ENCODE peak calls at places on chromosomes 6 and 20, in seven cellular contexts. E, G, L, Y, H, K and N are unnamed samples.

GRCh38 chr20:61120595-61121515 is 131.2 kb upstream of the CDH4 start:
- DNase-seq in L (no peak), E (no peak), Y (peak; percentile 30), K (no peak), G (peak; percentile 66), H (no peak), N (peak; percentile 81)

GRCh38 chr20:63215101-63216040 is 560 bp downstream of the YTHDF1 start:
- DNase-seq in K (no peak), E (no peak), G (peak; percentile 30), L (no peak), H (no peak), Y (no peak), N (peak; percentile 69)

GRCh38 chr20:63624486-63624885 is 2.4 kb downstream of the GMEB2 start:
- DNase-seq in H (no peak), K (no peak), L (peak; percentile 29), G (no peak), E (no peak), Y (no peak), N (peak; percentile 22)

GRCh38 chr20:46979603-46980241 is 85.1 kb downstream of the EYA2 start:
- DNase-seq in H (no peak), K (no peak), L (no peak), G (no peak), Y (no peak), E (no peak), N (peak; percentile 81)

GRCh38 chr6:29924731-29925130 is 17.6 kb upstream of the HLA-A start:
- DNase-seq in Y (no peak), H (no peak), L (no peak), K (peak; percentile 19), G (no peak), E (no peak), N (no peak)

GRCh38 chr6:145600299-145600698 is 135.0 kb downstream of the EPM2A start:
- DNase-seq in L (no peak), K (no peak), Y (no peak), E (no peak), H (no peak), G (no peak), N (no peak)

GRCh38 chr6:11413728-11414127 is 123.8 kb upstream of the TMEM170B start:
- DNase-seq in G (no peak), E (no peak), H (no peak), Y (no peak), L (no peak), K (no peak), N (no peak)

GRCh38 chr6:141932685-141933084 is 200.0 kb upstream of the GJE1 start:
- DNase-seq in G (no peak), H (no peak), Y (no peak), K (no peak), L (no peak), E (no peak), N (no peak)